ENCODE peak calls at places on chromosomes 3 and 15, in six cellular contexts. F is cardiac muscle cell; D is HS-27A; E is activated naive CD4-positive, alpha-beta T cell; V is AG08395; K is NCI-H2081. N is an unnamed sample.

GRCh38 chr3:73508330-73508954 is 116.3 kb downstream of the PDZRN3 start:
- DNase-seq in F (peak; percentile 80), D (no peak), K (peak; percentile 73), E (no peak), V (peak; percentile 58), N (peak; percentile 6)

GRCh38 chr3:146218880-146219866 is 31.7 kb downstream of the PLSCR4 start:
- DNase-seq in K (peak; percentile 23), F (peak; percentile 66), D (no peak), E (no peak), V (peak; percentile 33), N (no peak)

GRCh38 chr15:63950911-63951481 is 95.3 kb downstream of the DAPK2 start:
- DNase-seq in E (no peak), K (no peak), D (peak; percentile 68), V (peak; percentile 79), F (peak; percentile 50), N (peak; percentile 83)

GRCh38 chr3:52361893-52362292 is 45.8 kb downstream of the DNAH1 start:
- DNase-seq in F (no peak), E (no peak), D (no peak), K (no peak), V (no peak), N (no peak)

GRCh38 chr3:14372587-14372986 is 29.8 kb upstream of the SLC6A6 start:
- DNase-seq in V (no peak), F (no peak), D (no peak), E (no peak), K (no peak), N (no peak)

GRCh38 chr3:136626448-136626847 is 125.7 kb downstream of the STAG1 start:
- DNase-seq in E (no peak), F (no peak), V (no peak), D (no peak), K (no peak), N (no peak)

GRCh38 chr3:179336345-179336929 is 11.1 kb upstream of the MFN1 start:
- DNase-seq in E (no peak), V (no peak), K (no peak), F (peak; percentile 6), D (no peak), N (no peak)

GRCh38 chr3:178915365-178915764 is 156.2 kb downstream of the ZMAT3 start:
- DNase-seq in V (no peak), D (no peak), K (no peak), F (no peak), E (no peak), N (no peak)

GRCh38 chr3:186760141-186760813 is 23.1 kb upstream of the EIF4A2 start:
- DNase-seq in V (no peak), F (no peak), E (no peak), K (no peak), D (no peak), N (peak; percentile 25)

GRCh38 chr3:108130705-108131104 is 39.9 kb upstream of the CD47 start:
- DNase-seq in V (no peak), K (no peak), E (no peak), D (no peak), F (no peak), N (no peak)

GRCh38 chr15:67762610-67763368 is 62.5 kb upstream of the SKOR1 start:
- DNase-seq in E (peak; percentile 8), D (no peak), V (peak; percentile 58), K (no peak), F (no peak), N (no peak)

GRCh38 chr3:105040026-105040622 is 326.6 kb upstream of the ALCAM start:
- DNase-seq in D (no peak), F (peak; percentile 38), E (no peak), K (no peak), V (no peak), N (peak; percentile 97)

GRCh38 chr15:74040115-74040850 is 42.1 kb downstream of the GOLGA6A start:
- DNase-seq in D (peak; percentile 92), F (peak; percentile 99), E (no peak), K (no peak), V (peak; percentile 97), N (peak; percentile 78)

GRCh38 chr3:72797773-72798543 is 50.3 kb downstream of the SHQ1 start:
- DNase-seq in D (no peak), E (no peak), F (peak; percentile 54), V (peak; percentile 25), K (peak; percentile 55), N (no peak)

GRCh38 chr3:148911173-148911572 is 46.1 kb downstream of the CPA3 start:
- DNase-seq in V (no peak), E (no peak), K (no peak), F (no peak), D (no peak), N (peak; percentile 58)

GRCh38 chr3:134253475-134254231 is 3.0 kb upstream of the RYK start:
- DNase-seq in K (no peak), E (no peak), V (no peak), F (no peak), D (no peak), N (no peak)

GRCh38 chr3:194089357-194090177 is 46.4 kb upstream of the HES1 start:
- DNase-seq in V (peak; percentile 98), F (peak; percentile 99), D (peak; percentile 92), K (no peak), E (no peak), N (peak; percentile 100)

GRCh38 chr3:173789530-173789929 is 392.0 kb downstream of the NLGN1 start:
- DNase-seq in V (peak; percentile 4), K (no peak), D (no peak), F (peak; percentile 4), E (no peak), N (peak; percentile 37)

GRCh38 chr3:71972031-71972430 is 187.1 kb upstream of the PROK2 start:
- DNase-seq in V (peak; percentile 27), F (no peak), D (no peak), E (no peak), K (no peak), N (peak; percentile 83)

GRCh38 chr3:66473637-66474036 is 27.2 kb downstream of the LRIG1 start:
- DNase-seq in V (peak; percentile 36), E (no peak), F (peak; percentile 56), K (no peak), D (no peak), N (no peak)

GRCh38 chr3:46667061-46667621 is 26.3 kb downstream of the ALS2CL start:
- DNase-seq in E (no peak), V (no peak), D (no peak), K (no peak), F (no peak), N (no peak)

GRCh38 chr3:156691920-156692319 is 17.5 kb downstream of the TIPARP start:
- DNase-seq in D (no peak), E (no peak), V (peak; percentile 39), F (peak; percentile 61), K (no peak), N (peak; percentile 45)